ENCODE peak calls at places on chromosomes 12 and 14, in ten cellular contexts. E, Q, X, Y, Z, P, C, D, L and H are unnamed samples.
A peak's percentile ranks its signal among the peaks of the same experiment; 100 is the strongest.

GRCh38 chr12:56522486-56523193 is 1.0 kb downstream of the RBMS2 start:
- DNase-seq in E (no peak), Q (no peak), X (no peak), Y (no peak), Z (peak; percentile 51), P (peak; percentile 51), C (no peak), D (no peak), L (no peak), H (peak; percentile 42)

GRCh38 chr14:34062353-34062973 is 111.6 kb upstream of the EGLN3 start:
- DNase-seq in E (no peak), Q (no peak), X (no peak), Y (no peak), Z (no peak), P (no peak), C (no peak), D (no peak), L (no peak), H (no peak)

GRCh38 chr14:61568572-61569011 is 126.7 kb upstream of the HIF1A start:
- DNase-seq in E (peak; percentile 43), Q (peak; percentile 25), X (no peak), Y (peak; percentile 81), Z (no peak), P (no peak), C (peak; percentile 20), D (peak; percentile 22), L (peak; percentile 79), H (no peak)

GRCh38 chr14:73696466-73697390 is 17.5 kb downstream of the PNMA1 start:
- DNase-seq in E (no peak), Q (no peak), X (no peak), Y (no peak), Z (peak; percentile 91), P (no peak), C (no peak), D (no peak), L (peak; percentile 20), H (no peak)

GRCh38 chr14:23578560-23579310 is at the start of gene JPH4:
- DNase-seq in E (no peak), Q (no peak), X (peak; percentile 51), Y (no peak), Z (peak; percentile 32), P (no peak), C (no peak), D (no peak), L (no peak), H (no peak)

GRCh38 chr14:77607741-77608302 is 8.6 kb downstream of the SPTLC2 start:
- DNase-seq in E (no peak), Q (no peak), X (no peak), Y (no peak), Z (no peak), P (no peak), C (no peak), D (no peak), L (peak; percentile 19), H (peak; percentile 29)

GRCh38 chr14:38297681-38298080 is 41.8 kb upstream of the CLEC14A start:
- DNase-seq in E (no peak), Q (no peak), X (no peak), Y (no peak), Z (no peak), P (no peak), C (no peak), D (no peak), L (no peak), H (no peak)

GRCh38 chr12:53096089-53096741 is 1.3 kb upstream of the IGFBP6 start:
- DNase-seq in E (no peak), Q (no peak), X (no peak), Y (no peak), Z (peak; percentile 52), P (no peak), C (no peak), D (no peak), L (no peak), H (no peak)

GRCh38 chr12:56224954-56225353 is 812 bp downstream of the NABP2 start:
- DNase-seq in E (no peak), Q (no peak), X (no peak), Y (no peak), Z (no peak), P (no peak), C (no peak), D (no peak), L (no peak), H (no peak)

GRCh38 chr14:101877766-101878165 is 86.6 kb upstream of the DYNC1H1 start:
- DNase-seq in E (no peak), Q (no peak), X (no peak), Y (no peak), Z (no peak), P (no peak), C (no peak), D (no peak), L (no peak), H (no peak)

GRCh38 chr14:75191100-75191499 is 14.7 kb upstream of the TMED10 start:
- DNase-seq in E (no peak), Q (no peak), X (no peak), Y (no peak), Z (no peak), P (no peak), C (no peak), D (no peak), L (no peak), H (no peak)

GRCh38 chr12:113075137-113075683 is 18.7 kb downstream of the DTX1 start:
- DNase-seq in E (no peak), Q (no peak), X (no peak), Y (no peak), Z (no peak), P (peak; percentile 37), C (no peak), D (no peak), L (no peak), H (no peak)

GRCh38 chr12:93299262-93299846 is 78.4 kb upstream of the NUDT4 start:
- DNase-seq in E (no peak), Q (no peak), X (no peak), Y (no peak), Z (no peak), P (no peak), C (no peak), D (no peak), L (no peak), H (no peak)

GRCh38 chr12:78887008-78887407 is 22.4 kb downstream of the SYT1 start:
- DNase-seq in E (no peak), Q (no peak), X (no peak), Y (no peak), Z (peak; percentile 91), P (peak; percentile 94), C (no peak), D (no peak), L (peak; percentile 18), H (no peak)

GRCh38 chr12:19273482-19274330 is 144.2 kb downstream of the PLEKHA5 start:
- DNase-seq in E (peak; percentile 10), Q (peak; percentile 71), X (no peak), Y (peak; percentile 37), Z (peak; percentile 98), P (peak; percentile 94), C (peak; percentile 9), D (no peak), L (peak; percentile 79), H (peak; percentile 89)

GRCh38 chr12:127272864-127273263 is 994.1 kb upstream of the TMEM132C start:
- DNase-seq in E (no peak), Q (no peak), X (no peak), Y (no peak), Z (peak; percentile 99), P (peak; percentile 97), C (no peak), D (no peak), L (no peak), H (peak; percentile 77)

GRCh38 chr12:29032431-29032830 is 116.6 kb upstream of the FAR2 start:
- DNase-seq in E (no peak), Q (no peak), X (no peak), Y (no peak), Z (no peak), P (no peak), C (no peak), D (no peak), L (no peak), H (no peak)

GRCh38 chr12:3348055-3348454 is 142.9 kb upstream of the PRMT8 start:
- DNase-seq in E (no peak), Q (no peak), X (no peak), Y (no peak), Z (no peak), P (no peak), C (no peak), D (no peak), L (no peak), H (no peak)

GRCh38 chr14:53517276-53517960 is 364.3 kb upstream of the DDHD1 start:
- DNase-seq in E (no peak), Q (no peak), X (no peak), Y (no peak), Z (peak; percentile 48), P (no peak), C (no peak), D (no peak), L (no peak), H (no peak)

GRCh38 chr12:108683906-108684556 is 47.3 kb downstream of the CORO1C start:
- DNase-seq in E (no peak), Q (no peak), X (no peak), Y (no peak), Z (no peak), P (no peak), C (no peak), D (no peak), L (no peak), H (no peak)

GRCh38 chr14:103872492-103873113 is 25.2 kb upstream of the PPP1R13B start:
- DNase-seq in E (no peak), Q (peak; percentile 23), X (no peak), Y (no peak), Z (no peak), P (no peak), C (no peak), D (no peak), L (no peak), H (no peak)

GRCh38 chr14:49586673-49587460 is 687 bp upstream of the RPS29 start:
- DNase-seq in E (peak; percentile 28), Q (peak; percentile 43), X (peak; percentile 38), Y (no peak), Z (peak; percentile 84), P (peak; percentile 69), C (no peak), D (no peak), L (peak; percentile 80), H (peak; percentile 84)

GRCh38 chr12:100926669-100927248 is 132.2 kb downstream of the ANO4 start:
- DNase-seq in E (no peak), Q (no peak), X (peak; percentile 51), Y (no peak), Z (peak; percentile 62), P (peak; percentile 79), C (no peak), D (peak; percentile 14), L (peak; percentile 14), H (peak; percentile 21)

GRCh38 chr12:131363841-131364425 is 347.0 kb upstream of the SFSWAP start:
- DNase-seq in E (no peak), Q (no peak), X (no peak), Y (no peak), Z (no peak), P (no peak), C (no peak), D (no peak), L (no peak), H (no peak)

GRCh38 chr12:52521581-52522266 is 1.5 kb upstream of the KRT5 start:
- DNase-seq in E (no peak), Q (no peak), X (no peak), Y (no peak), Z (peak; percentile 66), P (no peak), C (no peak), D (peak; percentile 8), L (no peak), H (no peak)

GRCh38 chr12:38490941-38491340 is 174.4 kb downstream of the ALG10B start:
- DNase-seq in E (no peak), Q (no peak), X (no peak), Y (no peak), Z (no peak), P (no peak), C (no peak), D (no peak), L (no peak), H (peak; percentile 41)

GRCh38 chr12:117032593-117033381 is 66.4 kb downstream of the TESC start:
- DNase-seq in E (no peak), Q (no peak), X (no peak), Y (no peak), Z (peak; percentile 13), P (no peak), C (no peak), D (no peak), L (no peak), H (no peak)

GRCh38 chr12:42128327-42128726 is 16.3 kb downstream of the GXYLT1 start:
- DNase-seq in E (no peak), Q (no peak), X (no peak), Y (no peak), Z (peak; percentile 60), P (peak; percentile 41), C (no peak), D (no peak), L (peak; percentile 30), H (no peak)